ENCODE peak calls at places on chromosomes 11 and 22, in four cellular contexts. N, C, P and Z are unnamed samples.

GRCh38 chr11:60145677-60146076 is 37.2 kb downstream of the MS4A6A start:
- DNase-seq in N (no peak), C (no peak), P (no peak), Z (no peak)

GRCh38 chr11:120256178-120256577 is 16.2 kb downstream of the POU2F3 start:
- DNase-seq in N (no peak), C (no peak), P (no peak), Z (no peak)

GRCh38 chr22:49239264-49240015 is 588.2 kb downstream of the BRD1 start:
- DNase-seq in N (no peak), C (no peak), P (no peak), Z (peak)

GRCh38 chr11:70394211-70394950 is 3.9 kb upstream of the CTTN start:
- DNase-seq in N (no peak), C (no peak), P (no peak), Z (no peak)

GRCh38 chr11:10418259-10418949 is 36.7 kb upstream of the AMPD3 start:
- DNase-seq in N (no peak), C (no peak), P (no peak), Z (no peak)

GRCh38 chr11:9158898-9159391 is 67.5 kb upstream of the SCUBE2 start:
- DNase-seq in N (no peak), C (no peak), P (no peak), Z (no peak)

GRCh38 chr11:110199184-110199981 is 97.0 kb downstream of the RDX start:
- DNase-seq in N (no peak), C (no peak), P (no peak), Z (no peak)

GRCh38 chr11:44309483-44310197 is at the start of gene ALX4:
- DNase-seq in N (no peak), C (no peak), P (no peak), Z (no peak)

GRCh38 chr11:86442420-86442819 is 67.7 kb downstream of the CCDC81 start:
- DNase-seq in N (no peak), C (no peak), P (no peak), Z (no peak)

GRCh38 chr11:9525116-9525515 is 48.4 kb upstream of the WEE1 start:
- DNase-seq in N (no peak), C (no peak), P (no peak), Z (no peak)

GRCh38 chr11:91922846-91923245 is 301.8 kb upstream of the FAT3 start:
- DNase-seq in N (no peak), C (no peak), P (no peak), Z (no peak)

GRCh38 chr11:130213979-130214281 is 54.3 kb downstream of the ST14 start:
- DNase-seq in N (no peak), C (no peak), P (no peak), Z (no peak)

GRCh38 chr11:100667449-100667848 is 19.6 kb upstream of the ARHGAP42 start:
- DNase-seq in N (no peak), C (no peak), P (no peak), Z (no peak)

GRCh38 chr11:8766993-8767374 is 84.4 kb downstream of the RPL27A start:
- DNase-seq in N (no peak), C (no peak), P (no peak), Z (no peak)